ENCODE peak calls at places on chromosome 21, in six cellular contexts. One of them, this sample, is unnamed.

GRCh38 chr21:27776925-27777553 is 810.2 kb upstream of the ADAMTS5 start:
- DNase-seq in HepG2: no peak
- DNase-seq in A549: no peak
- DNase-seq in K562: no peak
- DNase-seq in SK-N-SH: no peak
- DNase-seq in GM12878: no peak
- DNase-seq in this sample: no peak

GRCh38 chr21:39020751-39021474 is 162.3 kb downstream of the PSMG1 start:
- DNase-seq in HepG2: peak
- DNase-seq in A549: peak
- DNase-seq in K562: no peak
- DNase-seq in SK-N-SH: no peak
- DNase-seq in GM12878: no peak
- DNase-seq in this sample: no peak

GRCh38 chr21:41847066-41847804 is 31.9 kb downstream of the PRDM15 start:
- DNase-seq in HepG2: no peak
- DNase-seq in A549: no peak
- DNase-seq in K562: peak
- DNase-seq in SK-N-SH: no peak
- DNase-seq in GM12878: no peak
- DNase-seq in this sample: no peak

GRCh38 chr21:20942523-20942922 is 55.7 kb upstream of the NCAM2 start:
- DNase-seq in HepG2: no peak
- DNase-seq in A549: no peak
- DNase-seq in K562: no peak
- DNase-seq in SK-N-SH: no peak
- DNase-seq in GM12878: no peak
- DNase-seq in this sample: no peak

GRCh38 chr21:42336065-42336464 is 14.7 kb downstream of the TFF2 start:
- DNase-seq in HepG2: peak
- DNase-seq in A549: no peak
- DNase-seq in K562: no peak
- DNase-seq in SK-N-SH: no peak
- DNase-seq in GM12878: no peak
- DNase-seq in this sample: no peak

GRCh38 chr21:34737115-34737514 is 68.3 kb downstream of the CLIC6 start:
- DNase-seq in HepG2: peak
- DNase-seq in A549: no peak
- DNase-seq in K562: no peak
- DNase-seq in SK-N-SH: no peak
- DNase-seq in GM12878: no peak
- DNase-seq in this sample: no peak

GRCh38 chr21:30443226-30443625 is 3.2 kb downstream of the KRTAP15-1 start:
- DNase-seq in HepG2: no peak
- DNase-seq in A549: no peak
- DNase-seq in K562: no peak
- DNase-seq in SK-N-SH: no peak
- DNase-seq in GM12878: no peak
- DNase-seq in this sample: no peak

GRCh38 chr21:31732891-31733520 is 1.1 kb upstream of the SCAF4 start:
- DNase-seq in HepG2: peak
- DNase-seq in A549: peak
- DNase-seq in K562: no peak
- DNase-seq in SK-N-SH: peak
- DNase-seq in GM12878: no peak
- DNase-seq in this sample: no peak

GRCh38 chr21:44738621-44739020 is 27.2 kb upstream of the TSPEAR start:
- DNase-seq in HepG2: no peak
- DNase-seq in A549: no peak
- DNase-seq in K562: no peak
- DNase-seq in SK-N-SH: no peak
- DNase-seq in GM12878: no peak
- DNase-seq in this sample: no peak

GRCh38 chr21:37415938-37416337 is 49.4 kb downstream of the DYRK1A start:
- DNase-seq in HepG2: no peak
- DNase-seq in A549: no peak
- DNase-seq in K562: no peak
- DNase-seq in SK-N-SH: no peak
- DNase-seq in GM12878: no peak
- DNase-seq in this sample: no peak

GRCh38 chr21:37414292-37415253 is 48.0 kb downstream of the DYRK1A start:
- DNase-seq in HepG2: no peak
- DNase-seq in A549: no peak
- DNase-seq in K562: no peak
- DNase-seq in SK-N-SH: no peak
- DNase-seq in GM12878: no peak
- DNase-seq in this sample: no peak

GRCh38 chr21:37410639-37411038 is 44.1 kb downstream of the DYRK1A start:
- DNase-seq in HepG2: no peak
- DNase-seq in A549: no peak
- DNase-seq in K562: no peak
- DNase-seq in SK-N-SH: no peak
- DNase-seq in GM12878: no peak
- DNase-seq in this sample: no peak

GRCh38 chr21:37413553-37414291 is 47.1 kb downstream of the DYRK1A start:
- DNase-seq in HepG2: no peak
- DNase-seq in A549: no peak
- DNase-seq in K562: no peak
- DNase-seq in SK-N-SH: no peak
- DNase-seq in GM12878: no peak
- DNase-seq in this sample: no peak

DNA sequence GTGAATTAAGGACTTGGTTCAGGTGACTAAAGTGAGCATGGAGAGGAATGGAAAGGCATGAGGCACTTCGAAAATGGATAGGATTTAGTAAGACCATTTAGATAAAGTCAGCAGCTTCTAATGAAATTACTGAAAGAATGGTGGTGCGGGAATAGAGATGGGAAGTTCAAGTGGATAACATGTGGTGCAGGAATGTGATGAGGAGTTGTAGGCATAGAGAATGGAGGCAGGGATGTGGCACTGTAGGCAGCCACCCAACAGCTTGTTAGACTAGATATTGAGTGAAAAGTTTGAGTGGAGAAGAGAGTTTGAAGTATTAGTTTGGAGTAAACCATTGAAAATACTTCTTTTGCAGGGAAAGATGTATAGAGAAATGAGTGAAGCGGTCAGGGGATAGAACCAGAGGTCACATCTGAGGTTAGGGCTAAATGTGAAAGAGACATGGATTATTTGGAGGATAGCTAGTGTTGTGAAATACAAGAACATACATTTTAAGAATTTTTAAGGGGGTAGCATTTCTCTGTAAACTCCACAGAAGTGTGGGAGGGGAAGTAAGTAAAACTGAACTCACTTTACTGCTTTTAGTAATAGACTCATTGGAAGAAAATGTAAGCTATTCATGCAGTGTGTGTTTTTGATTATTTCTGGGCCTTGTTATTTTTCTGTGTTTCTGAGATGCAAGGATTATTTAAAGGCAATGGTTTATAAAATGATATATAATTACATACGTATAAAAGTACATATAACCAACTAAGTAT is 46.2 kb downstream of the DYRK1A start:
- DNase-seq in HepG2: no peak
- DNase-seq in A549: no peak
- DNase-seq in K562: no peak
- DNase-seq in SK-N-SH: no peak
- DNase-seq in GM12878: no peak
- DNase-seq in this sample: no peak
- TF ChIP-seq REST in HepG2: no peak
- TF ChIP-seq REST in A549: no peak
- TF ChIP-seq REST in K562: no peak
- TF ChIP-seq REST in SK-N-SH: no peak
- TF ChIP-seq REST in GM12878: no peak
- TF ChIP-seq REST in this sample: no peak

GRCh38 chr21:17802568-17802967 is 16.6 kb downstream of the C21orf91 start:
- DNase-seq in HepG2: no peak
- DNase-seq in A549: no peak
- DNase-seq in K562: no peak
- DNase-seq in SK-N-SH: no peak
- DNase-seq in GM12878: no peak
- DNase-seq in this sample: no peak
- TF ChIP-seq MAX in HepG2: no peak
- TF ChIP-seq MAX in A549: no peak
- TF ChIP-seq MAX in K562: no peak
- TF ChIP-seq MAX in SK-N-SH: no peak
- TF ChIP-seq MAX in GM12878: no peak
- TF ChIP-seq MAX in this sample: no peak

GRCh38 chr21:46244602-46245001 is 16.0 kb upstream of the LSS start:
- DNase-seq in HepG2: no peak
- DNase-seq in A549: no peak
- DNase-seq in K562: no peak
- DNase-seq in SK-N-SH: no peak
- DNase-seq in GM12878: no peak
- DNase-seq in this sample: no peak

GRCh38 chr21:46245213-46245915 is 16.8 kb upstream of the LSS start:
- DNase-seq in HepG2: no peak
- DNase-seq in A549: no peak
- DNase-seq in K562: no peak
- DNase-seq in SK-N-SH: no peak
- DNase-seq in GM12878: no peak
- DNase-seq in this sample: no peak

GRCh38 chr21:46243865-46244490 is 15.4 kb upstream of the LSS start:
- DNase-seq in HepG2: no peak
- DNase-seq in A549: no peak
- DNase-seq in K562: no peak
- DNase-seq in SK-N-SH: no peak
- DNase-seq in GM12878: no peak
- DNase-seq in this sample: no peak

GRCh38 chr21:46246345-46246744 is 17.8 kb upstream of the LSS start:
- DNase-seq in HepG2: no peak
- DNase-seq in A549: no peak
- DNase-seq in K562: no peak
- DNase-seq in SK-N-SH: no peak
- DNase-seq in GM12878: no peak
- DNase-seq in this sample: no peak

DNA sequence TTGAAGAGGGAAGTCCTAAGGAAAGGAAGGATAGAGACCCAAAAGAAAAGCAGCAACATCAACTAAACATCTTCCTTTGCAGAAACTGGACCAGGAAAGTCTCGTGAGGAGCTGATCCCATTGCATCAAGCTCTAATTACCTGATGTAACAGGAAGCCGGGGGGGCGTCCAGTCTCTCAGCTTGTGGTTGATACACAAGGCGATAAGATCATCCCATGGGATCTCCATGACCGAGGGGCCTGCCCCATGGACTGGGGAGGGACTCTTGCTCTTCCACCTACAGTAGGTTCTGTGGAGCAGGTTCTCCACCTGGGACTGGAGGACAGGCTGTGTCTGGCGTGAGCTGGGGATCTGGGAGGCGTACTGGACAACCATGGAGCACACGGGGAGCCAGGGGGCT is 14.8 kb upstream of the LSS start:
- DNase-seq in HepG2: no peak
- DNase-seq in A549: no peak
- DNase-seq in K562: no peak
- DNase-seq in SK-N-SH: no peak
- DNase-seq in GM12878: no peak
- DNase-seq in this sample: no peak
- TF ChIP-seq REST in HepG2: no peak
- TF ChIP-seq REST in A549: no peak
- TF ChIP-seq REST in K562: no peak
- TF ChIP-seq REST in SK-N-SH: no peak
- TF ChIP-seq REST in GM12878: no peak
- TF ChIP-seq REST in this sample: no peak

GRCh38 chr21:46121286-46122221 is 23.6 kb downstream of the COL6A2 start:
- DNase-seq in HepG2: no peak
- DNase-seq in A549: no peak
- DNase-seq in K562: no peak
- DNase-seq in SK-N-SH: peak
- DNase-seq in GM12878: no peak
- DNase-seq in this sample: no peak
- TF ChIP-seq MAX in HepG2: no peak
- TF ChIP-seq MAX in A549: no peak
- TF ChIP-seq MAX in K562: no peak
- TF ChIP-seq MAX in SK-N-SH: no peak
- TF ChIP-seq MAX in GM12878: no peak
- TF ChIP-seq MAX in this sample: no peak

This sample was measured in HCT116.